ENCODE peak calls at places on chromosomes 1 and 21, in nine cellular contexts. W is stimulated activated CD8-positive, alpha-beta memory T cell treated with anti-CD3 and anti-CD28 coated beads, Interleukin-15, amount 100 ng/mL, for 24 hours; X is HuH-7.5; K is activated CD4-positive, CD25-positive, alpha-beta regulatory T cell; T is stimulated activated CD4-positive, alpha-beta T cell treated with anti-CD3 and anti-CD28 coated beads, Interleukin-2, amount 100 ng/mL, for 24 hours; Z is globus pallidus; J is smooth muscle cell of the brain vasculature; D is iPS-NIHi11; F is CD8-positive, alpha-beta memory T cell. Y is an unnamed sample.

GRCh38 chr1:184937729-184938128 is 36.6 kb downstream of the NIBAN1 start:
- DNase-seq in W (no peak), X (no peak), K (no peak), T (no peak), Z (no peak), J (no peak), D (no peak), F (no peak), Y (no peak)

GRCh38 chr1:2232916-2233438 is 4.9 kb downstream of the SKI start:
- DNase-seq in W (no peak), X (no peak), K (no peak), T (no peak), Z (no peak), J (no peak), D (no peak), F (no peak), Y (no peak)

GRCh38 chr1:147586412-147586811 is 45.1 kb downstream of the BCL9 start:
- DNase-seq in W (no peak), X (no peak), K (no peak), T (no peak), Z (no peak), J (no peak), D (peak; percentile 36), F (no peak), Y (no peak)

GRCh38 chr1:176243746-176244145 is 36.7 kb upstream of the COP1 start:
- DNase-seq in W (no peak), X (no peak), K (no peak), T (no peak), Z (no peak), J (no peak), D (no peak), F (no peak), Y (no peak)

GRCh38 chr1:171984262-171984661 is 143.0 kb downstream of the DNM3 start:
- DNase-seq in W (no peak), X (no peak), K (no peak), T (no peak), Z (peak; percentile 51), J (no peak), D (no peak), F (no peak), Y (no peak)

GRCh38 chr1:3061566-3061965 is 7.4 kb upstream of the PRDM16 start:
- DNase-seq in W (no peak), X (no peak), K (no peak), T (no peak), Z (no peak), J (no peak), D (no peak), F (no peak), Y (no peak)

GRCh38 chr1:20125091-20125490 is 5.8 kb upstream of the PLA2G2D start:
- DNase-seq in W (no peak), X (no peak), K (no peak), T (no peak), Z (no peak), J (no peak), D (no peak), F (no peak), Y (no peak)

GRCh38 chr1:29183287-29183686 is 1.6 kb upstream of the SRSF4 start:
- DNase-seq in W (no peak), X (no peak), K (no peak), T (no peak), Z (no peak), J (no peak), D (no peak), F (no peak), Y (no peak)

GRCh38 chr1:182716740-182717720 is 32.6 kb upstream of the RGS8 start:
- DNase-seq in W (no peak), X (no peak), K (no peak), T (no peak), Z (no peak), J (no peak), D (no peak), F (no peak), Y (no peak)

GRCh38 chr1:8427493-8427892 is 109.6 kb downstream of the SLC45A1 start:
- DNase-seq in W (no peak), X (no peak), K (no peak), T (no peak), Z (peak; percentile 46), J (no peak), D (no peak), F (peak; percentile 9), Y (peak; percentile 35)

GRCh38 chr1:235329139-235329808 is 904 bp downstream of the GGPS1 start:
- DNase-seq in W (no peak), X (no peak), K (peak; percentile 12), T (peak; percentile 55), Z (no peak), J (peak; percentile 20), D (peak; percentile 10), F (peak; percentile 30), Y (no peak)

GRCh38 chr1:7672864-7673263 is 98.2 kb upstream of the VAMP3 start:
- DNase-seq in W (no peak), X (no peak), K (no peak), T (no peak), Z (no peak), J (no peak), D (no peak), F (no peak), Y (no peak)

GRCh38 chr1:30887485-30888315 is 20.9 kb downstream of the SDC3 start:
- DNase-seq in W (no peak), X (no peak), K (no peak), T (no peak), Z (no peak), J (no peak), D (no peak), F (no peak), Y (no peak)

GRCh38 chr1:174153085-174153824 is 6.1 kb upstream of the RABGAP1L start:
- DNase-seq in W (no peak), X (no peak), K (no peak), T (no peak), Z (no peak), J (no peak), D (no peak), F (no peak), Y (no peak)

GRCh38 chr1:241138248-241138647 is 218.8 kb downstream of the RGS7 start:
- DNase-seq in W (no peak), X (no peak), K (no peak), T (no peak), Z (no peak), J (no peak), D (no peak), F (no peak), Y (no peak)

GRCh38 chr1:168134132-168135041 is 2.3 kb downstream of the GPR161 start:
- DNase-seq in W (no peak), X (no peak), K (no peak), T (no peak), Z (no peak), J (no peak), D (no peak), F (no peak), Y (no peak)

GRCh38 chr1:69263982-69264381 is 303.7 kb upstream of the LRRC7 start:
- DNase-seq in W (no peak), X (no peak), K (no peak), T (no peak), Z (no peak), J (no peak), D (peak; percentile 4), F (no peak), Y (no peak)

GRCh38 chr1:179166663-179167417 is 62.6 kb downstream of the ABL2 start:
- DNase-seq in W (no peak), X (no peak), K (no peak), T (no peak), Z (no peak), J (no peak), D (no peak), F (no peak), Y (no peak)

GRCh38 chr1:174982971-174983689 is 16.6 kb upstream of the CACYBP start:
- DNase-seq in W (no peak), X (no peak), K (peak; percentile 8), T (peak; percentile 44), Z (no peak), J (no peak), D (peak; percentile 21), F (peak; percentile 29), Y (peak; percentile 37)

GRCh38 chr21:26490771-26491170 is 82.3 kb downstream of the CYYR1 start:
- DNase-seq in W (no peak), X (no peak), K (no peak), T (no peak), Z (no peak), J (no peak), D (peak; percentile 36), F (no peak), Y (no peak)

GRCh38 chr1:84998642-84999280 is 1.8 kb upstream of the MCOLN2 start:
- DNase-seq in W (no peak), X (no peak), K (peak; percentile 18), T (peak; percentile 39), Z (no peak), J (peak; percentile 41), D (no peak), F (peak; percentile 38), Y (peak; percentile 68)

GRCh38 chr1:24255226-24255625 is 63.9 kb upstream of the GRHL3 start:
- DNase-seq in W (no peak), X (no peak), K (no peak), T (no peak), Z (no peak), J (no peak), D (no peak), F (no peak), Y (no peak)

GRCh38 chr1:154351363-154352068 is 26.2 kb downstream of the ATP8B2 start:
- DNase-seq in W (no peak), X (no peak), K (no peak), T (no peak), Z (no peak), J (no peak), D (no peak), F (no peak), Y (no peak)

GRCh38 chr21:41112740-41113692 is 54.9 kb upstream of the BACE2 start:
- DNase-seq in W (no peak), X (no peak), K (no peak), T (no peak), Z (peak; percentile 14), J (peak; percentile 31), D (no peak), F (no peak), Y (no peak)

GRCh38 chr1:162166934-162167615 is 97.6 kb downstream of the NOS1AP start:
- DNase-seq in W (no peak), X (no peak), K (no peak), T (no peak), Z (no peak), J (no peak), D (no peak), F (no peak), Y (no peak)

GRCh38 chr1:247172956-247173355 is 1.1 kb upstream of the ZNF124 start:
- DNase-seq in W (no peak), X (no peak), K (no peak), T (no peak), Z (peak; percentile 1), J (no peak), D (no peak), F (no peak), Y (no peak)